ENCODE peak calls at places on chromosome 15, in five cellular contexts. U is tibial nerve, Z is RWPE2, Q is transverse colon, S is lung. M is an unnamed sample.

GRCh38 chr15:68620721-68621528 is 42.1 kb downstream of the CORO2B start:
- DNase-seq in U (peak; percentile 93), Z (no peak), Q (peak; percentile 67), S (peak; percentile 73), M (peak; percentile 73)

GRCh38 chr15:90067953-90068613 is 34.2 kb downstream of the IDH2 start:
- DNase-seq in U (no peak), Z (peak; percentile 75), Q (no peak), S (no peak), M (no peak)

GRCh38 chr15:59556405-59556804 is 55.2 kb upstream of the GCNT3 start:
- DNase-seq in U (no peak), Z (no peak), Q (no peak), S (no peak), M (no peak)

GRCh38 chr15:89482139-89482538 is 14.2 kb downstream of the RHCG start:
- DNase-seq in U (no peak), Z (no peak), Q (no peak), S (no peak), M (no peak)

GRCh38 chr15:62941719-62942118 is 100.8 kb upstream of the TPM1 start:
- DNase-seq in U (no peak), Z (no peak), Q (no peak), S (no peak), M (no peak)

GRCh38 chr15:88908697-88909621 is 4.2 kb downstream of the MFGE8 start:
- DNase-seq in U (no peak), Z (no peak), Q (no peak), S (no peak), M (no peak)

GRCh38 chr15:21269121-21269520 is 171.2 kb downstream of the POTEB3 start:
- DNase-seq in U (no peak), Z (no peak), Q (no peak), S (no peak), M (no peak)

GRCh38 chr15:52139599-52140462 is 27.3 kb upstream of the BCL2L10 start:
- DNase-seq in U (peak; percentile 87), Z (peak; percentile 76), Q (peak; percentile 83), S (peak; percentile 67), M (peak; percentile 38)

GRCh38 chr15:34754674-34755418 is at the start of gene GJD2:
- DNase-seq in U (no peak), Z (no peak), Q (no peak), S (no peak), M (no peak)

GRCh38 chr15:23663232-23663631 is 15.6 kb upstream of the MAGEL2 start:
- DNase-seq in U (no peak), Z (no peak), Q (no peak), S (no peak), M (no peak)
- TF ChIP-seq CTCF in U (no peak), Z (no peak), Q (no peak), S (no peak), M (no peak)

GRCh38 chr15:66255293-66255676 is 1.7 kb upstream of the MEGF11 start:
- DNase-seq in U (no peak), Z (no peak), Q (no peak), S (no peak), M (no peak)
- H3K27me3 ChIP-seq in U (no peaks in the 10 kb centered on the region), Z (peaks cover 62% of the 10 kb centered on the region), Q (peaks cover 80% of the 10 kb centered on the region), S (no peaks in the 10 kb centered on the region), M (peaks cover 16% of the 10 kb centered on the region)

DNA sequence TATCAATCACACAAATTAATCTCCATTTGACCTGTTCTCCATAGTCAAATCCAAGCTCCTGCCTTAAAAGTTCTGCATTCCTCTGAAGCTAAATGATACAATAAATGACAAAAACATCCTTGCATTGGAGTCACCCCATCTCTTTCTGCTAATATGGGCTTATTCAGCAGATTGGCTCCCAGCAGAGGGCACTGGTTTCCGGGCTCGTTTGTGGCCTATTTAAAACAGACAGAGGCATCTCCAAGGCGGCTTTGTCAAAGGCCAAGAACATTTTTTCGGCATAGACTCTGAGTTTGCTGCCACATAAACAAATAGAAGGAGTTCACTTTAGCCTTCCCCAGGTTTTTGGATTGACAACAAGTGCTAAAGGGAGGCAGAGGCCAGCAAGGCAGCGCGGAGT is 204.4 kb upstream of the RASGRP1 start:
- DNase-seq in U (peak; percentile 64), Z (no peak), Q (no peak), S (no peak), M (no peak)
- TF ChIP-seq CTCF in U (peak; percentile 34), Z (peak; percentile 57), Q (no peak), S (no peak), M (no peak)

GRCh38 chr15:44659041-44659440 is 4.4 kb downstream of the SPG11 start:
- DNase-seq in U (no peak), Z (no peak), Q (no peak), S (no peak), M (no peak)
- H3K27me3 ChIP-seq in U (no peaks in the 10 kb centered on the region), Z (no peaks in the 10 kb centered on the region), Q (no peaks in the 10 kb centered on the region), S (no peaks in the 10 kb centered on the region), M (no peaks in the 10 kb centered on the region)

GRCh38 chr15:69766156-69766555 is 313.5 kb downstream of the RPLP1 start:
- DNase-seq in U (no peak), Z (no peak), Q (no peak), S (no peak), M (no peak)

GRCh38 chr15:69760263-69760855 is 307.7 kb downstream of the RPLP1 start:
- DNase-seq in U (no peak), Z (no peak), Q (no peak), S (no peak), M (no peak)

GRCh38 chr15:69760890-69761568 is 308.4 kb downstream of the RPLP1 start:
- DNase-seq in U (peak; percentile 69), Z (peak; percentile 94), Q (peak; percentile 34), S (peak; percentile 67), M (peak; percentile 73)

GRCh38 chr15:69758810-69759410 is 306.3 kb downstream of the RPLP1 start:
- DNase-seq in U (no peak), Z (no peak), Q (peak; percentile 71), S (peak; percentile 54), M (no peak)

GRCh38 chr15:69762373-69763148 is 309.9 kb downstream of the RPLP1 start:
- DNase-seq in U (no peak), Z (no peak), Q (no peak), S (no peak), M (no peak)
- TF ChIP-seq CTCF in U (no peak), Z (no peak), Q (no peak), S (no peak), M (no peak)

GRCh38 chr15:40302981-40303380 is 4.8 kb downstream of the PLCB2 start:
- DNase-seq in U (no peak), Z (peak; percentile 67), Q (no peak), S (no peak), M (no peak)

GRCh38 chr15:40302288-40302886 is 5.3 kb downstream of the PLCB2 start:
- DNase-seq in U (no peak), Z (peak; percentile 73), Q (no peak), S (no peak), M (no peak)

GRCh38 chr15:40305281-40305680 is 2.5 kb downstream of the PLCB2 start:
- DNase-seq in U (no peak), Z (peak; percentile 46), Q (no peak), S (no peak), M (no peak)

GRCh38 chr15:40301467-40302179 is 6.1 kb downstream of the PLCB2 start:
- DNase-seq in U (no peak), Z (peak; percentile 71), Q (no peak), S (no peak), M (no peak)

DNA sequence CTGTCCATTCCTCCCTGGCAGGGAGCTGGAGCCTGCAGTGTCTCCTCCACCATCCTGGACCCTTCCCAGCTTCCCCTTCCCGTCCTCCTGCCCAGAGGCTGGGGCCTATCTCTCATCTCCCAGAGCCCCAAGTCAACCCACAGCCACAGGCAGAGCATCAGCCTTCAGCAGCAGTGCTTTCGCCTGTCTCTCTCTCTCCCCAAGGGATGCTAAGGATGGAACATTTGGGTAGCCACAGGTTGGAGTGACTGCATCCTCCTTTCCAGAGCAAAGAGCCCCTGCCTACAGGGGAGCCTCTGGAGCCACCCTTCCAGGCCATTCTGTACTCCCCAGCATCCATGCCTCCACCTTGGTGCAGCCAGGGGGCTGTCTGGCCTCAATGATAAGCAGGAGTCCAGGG is 4.2 kb downstream of the PLCB2 start:
- DNase-seq in U (no peak), Z (peak; percentile 54), Q (no peak), S (no peak), M (no peak)
- H3K27me3 ChIP-seq in U (no peaks in the 10 kb centered on the region), Z (no peaks in the 10 kb centered on the region), Q (no peaks in the 10 kb centered on the region), S (no peaks in the 10 kb centered on the region), M (no peaks in the 10 kb centered on the region)

GRCh38 chr15:43242616-43243015 is 21.8 kb upstream of the EPB42 start:
- DNase-seq in U (no peak), Z (no peak), Q (no peak), S (no peak), M (no peak)
- TF ChIP-seq CTCF in U (no peak), Z (no peak), Q (no peak), S (no peak), M (no peak)

GRCh38 chr15:101187820-101188516 is 63.9 kb downstream of the CHSY1 start:
- DNase-seq in U (no peak), Z (no peak), Q (no peak), S (no peak), M (no peak)
- H3K27me3 ChIP-seq in U (no peaks in the 10 kb centered on the region), Z (no peaks in the 10 kb centered on the region), Q (no peaks in the 10 kb centered on the region), S (no peaks in the 10 kb centered on the region), M (no peaks in the 10 kb centered on the region)

GRCh38 chr15:43330780-43331086 is 360 bp upstream of the LCMT2 start:
- DNase-seq in U (no peak), Z (no peak), Q (no peak), S (no peak), M (no peak)

GRCh38 chr15:43329222-43329959 is 982 bp downstream of the LCMT2 start:
- DNase-seq in U (no peak), Z (no peak), Q (peak; percentile 29), S (peak; percentile 29), M (no peak)

GRCh38 chr15:43325039-43325438 is 5.3 kb downstream of the LCMT2 start:
- DNase-seq in U (no peak), Z (no peak), Q (no peak), S (no peak), M (no peak)

GRCh38 chr15:43329960-43330779 is at the start of gene LCMT2:
- DNase-seq in U (peak; percentile 90), Z (peak; percentile 95), Q (peak; percentile 94), S (peak; percentile 94), M (peak; percentile 81)
- TF ChIP-seq CTCF in U (peak; percentile 36), Z (peak; percentile 8), Q (no peak), S (no peak), M (no peak)

GRCh38 chr15:91916051-91916450 is 62.5 kb downstream of the SLCO3A1 start:
- DNase-seq in U (no peak), Z (no peak), Q (no peak), S (no peak), M (no peak)
- H3K27me3 ChIP-seq in U (no peaks in the 10 kb centered on the region), Z (no peaks in the 10 kb centered on the region), Q (no peaks in the 10 kb centered on the region), S (no peaks in the 10 kb centered on the region), M (no peaks in the 10 kb centered on the region)